ENCODE peak calls at places on chromosomes 7 and 10, in seven cellular contexts. O is WTC11, A is RWPE1, Q is nephron progenitor cell, D is HepG2, H is ovary, T is GM20000. M is an unnamed sample.

GRCh38 chr10:13612654-13613373 is 26.0 kb downstream of the PRPF18 start:
- DNase-seq in O (no peak), A (no peak), Q (no peak), D (no peak), H (no peak), T (no peak), M (no peak)

GRCh38 chr10:111102381-111102973 is 25.6 kb downstream of the ADRA2A start:
- DNase-seq in O (no peak), A (no peak), Q (no peak), D (no peak), H (no peak), T (no peak), M (no peak)

GRCh38 chr10:117442944-117443676 is 67.9 kb upstream of the PDZD8 start:
- DNase-seq in O (peak; percentile 91), A (peak; percentile 65), Q (peak; percentile 89), D (peak; percentile 41), H (peak; percentile 80), T (peak; percentile 74), M (peak; percentile 97)

GRCh38 chr10:69362471-69362954 is 54.2 kb downstream of the TACR2 start:
- DNase-seq in O (no peak), A (peak; percentile 60), Q (no peak), D (no peak), H (no peak), T (no peak), M (peak; percentile 66)

GRCh38 chr7:93307943-93308342 is 75.8 kb downstream of the VPS50 start:
- DNase-seq in O (no peak), A (no peak), Q (no peak), D (no peak), H (no peak), T (no peak), M (no peak)

GRCh38 chr7:20327047-20327446 is 3.7 kb upstream of the ITGB8 start:
- DNase-seq in O (no peak), A (no peak), Q (no peak), D (no peak), H (no peak), T (no peak), M (peak; percentile 32)

GRCh38 chr10:95755511-95756004 is 405 bp upstream of the ENTPD1 start:
- DNase-seq in O (peak; percentile 46), A (no peak), Q (no peak), D (peak; percentile 6), H (no peak), T (peak; percentile 73), M (no peak)

GRCh38 chr10:11180228-11180627 is 162.6 kb downstream of the CELF2 start:
- DNase-seq in O (no peak), A (no peak), Q (no peak), D (no peak), H (no peak), T (no peak), M (no peak)

GRCh38 chr10:124619802-124620490 is 124.2 kb downstream of the FAM53B start:
- DNase-seq in O (no peak), A (no peak), Q (no peak), D (no peak), H (no peak), T (peak; percentile 70), M (no peak)

GRCh38 chr10:119663866-119664698 is 12.9 kb downstream of the BAG3 start:
- DNase-seq in O (no peak), A (no peak), Q (no peak), D (no peak), H (no peak), T (no peak), M (no peak)

GRCh38 chr7:36814311-36814710 is 90.0 kb upstream of the AOAH start:
- DNase-seq in O (no peak), A (no peak), Q (no peak), D (no peak), H (no peak), T (no peak), M (no peak)

GRCh38 chr7:128888756-128889095 is 21.8 kb downstream of the KCP start:
- DNase-seq in O (no peak), A (no peak), Q (no peak), D (no peak), H (peak; percentile 7), T (no peak), M (no peak)

GRCh38 chr10:69934768-69935167 is 117.9 kb upstream of the MACROH2A2 start:
- DNase-seq in O (no peak), A (no peak), Q (no peak), D (no peak), H (no peak), T (no peak), M (no peak)

GRCh38 chr10:59387951-59388431 is 25.6 kb upstream of the FAM13C start:
- DNase-seq in O (no peak), A (peak; percentile 2), Q (no peak), D (no peak), H (no peak), T (no peak), M (peak; percentile 44)

GRCh38 chr7:55386541-55386940 is 21.4 kb downstream of the LANCL2 start:
- DNase-seq in O (no peak), A (no peak), Q (no peak), D (no peak), H (no peak), T (no peak), M (no peak)

GRCh38 chr10:89591796-89592271 is 53.2 kb downstream of the PANK1 start:
- DNase-seq in O (no peak), A (no peak), Q (no peak), D (no peak), H (no peak), T (no peak), M (no peak)

GRCh38 chr10:129852829-129853228 is 111.2 kb downstream of the EBF3 start:
- DNase-seq in O (no peak), A (no peak), Q (no peak), D (no peak), H (no peak), T (no peak), M (no peak)

DNA sequence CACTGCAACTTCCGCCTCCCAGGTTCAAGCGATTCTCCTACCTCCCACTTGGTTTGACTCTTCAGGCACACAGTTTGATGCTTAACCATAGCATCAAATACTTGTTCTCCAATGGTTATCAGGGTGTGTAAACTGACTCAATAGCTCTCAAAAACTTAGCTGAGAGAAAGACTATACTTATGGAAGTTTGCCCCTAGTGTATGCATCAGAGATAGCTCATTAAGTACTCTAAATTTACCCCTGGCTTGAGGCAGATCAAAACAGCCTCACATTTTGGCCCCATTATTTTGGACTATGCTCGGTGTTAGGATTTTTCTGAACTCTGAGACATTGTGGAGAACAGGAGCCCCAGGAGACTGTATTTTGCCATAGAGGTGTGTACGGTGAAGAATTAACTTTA is 40.8 kb upstream of the SLC35B4 start:
- DNase-seq in O (no peak), A (no peak), Q (no peak), D (no peak), H (no peak), T (no peak), M (no peak)
- TF ChIP-seq CTCF in O (no peak), A (no peak), Q (no peak), D (no peak), H (no peak), T (no peak), M (no peak)

DNA sequence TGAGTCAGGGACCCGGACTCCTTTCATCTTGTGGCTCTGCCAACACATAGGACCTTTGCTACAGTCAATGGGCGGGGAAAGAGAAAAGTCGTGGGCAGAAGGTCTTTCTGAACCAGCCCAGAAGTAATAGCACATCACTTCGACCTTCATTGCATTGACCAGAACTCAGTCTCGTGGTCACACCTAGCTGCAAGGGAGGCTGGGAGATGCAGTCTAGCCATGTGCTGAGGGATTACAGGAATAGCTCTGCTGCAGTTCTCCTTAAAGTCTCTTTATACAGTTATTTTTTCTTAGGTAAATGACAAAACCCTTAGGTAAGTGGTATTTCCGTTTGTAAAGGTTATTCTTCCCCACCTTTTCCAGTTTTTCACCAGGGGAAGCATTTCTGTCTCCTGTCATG is 25.4 kb downstream of the WIPF3 start:
- DNase-seq in O (no peak), A (no peak), Q (no peak), D (no peak), H (no peak), T (no peak), M (no peak)
- TF ChIP-seq CTCF in O (no peak), A (no peak), Q (no peak), D (no peak), H (no peak), T (no peak), M (no peak)

GRCh38 chr7:1979591-1980560 is 252.9 kb downstream of the MAD1L1 start:
- DNase-seq in O (peak; percentile 75), A (peak; percentile 45), Q (peak; percentile 29), D (no peak), H (no peak), T (peak; percentile 81), M (no peak)
- TF ChIP-seq CTCF in O (no peak), A (no peak), Q (no peak), D (no peak), H (no peak), T (no peak), M (no peak)

GRCh38 chr7:24290004-24290641 is 6.1 kb downstream of the NPY start:
- DNase-seq in O (peak; percentile 36), A (peak; percentile 53), Q (peak; percentile 22), D (peak; percentile 60), H (no peak), T (peak; percentile 85), M (peak; percentile 74)
- TF ChIP-seq CTCF in O (peak; percentile 21), A (peak; percentile 38), Q (peak; percentile 48), D (peak; percentile 75), H (no peak), T (peak; percentile 59), M (peak; percentile 64)

M was measured in MCF 10A.